ENCODE peak calls at places on chromosome 13, in five cellular contexts. E is GM03348; O is ovary; F is smooth muscle cell of the brain vasculature; N is stimulated activated CD8-positive, alpha-beta memory T cell treated with anti-CD3 and anti-CD28 coated beads, Interleukin-4, amount 100 ng/mL, for 1 hour. C is an unnamed sample.
A peak's percentile ranks its signal among the peaks of the same experiment; 100 is the strongest.

GRCh38 chr13:40920826-40921225 is 98.3 kb downstream of the ELF1 start:
- DNase-seq in E (no peak), O (no peak), F (no peak), N (no peak), C (no peak)

GRCh38 chr13:46168341-46168740 is 13.6 kb downstream of the LCP1 start:
- DNase-seq in E (no peak), O (no peak), F (no peak), N (no peak), C (peak; percentile 79)

GRCh38 chr13:98821372-98822237 is 69.1 kb upstream of the SLC15A1 start:
- DNase-seq in E (peak; percentile 57), O (no peak), F (peak; percentile 37), N (no peak), C (no peak)

GRCh38 chr13:21686761-21687391 is 16.0 kb downstream of the FGF9 start:
- DNase-seq in E (no peak), O (no peak), F (no peak), N (no peak), C (no peak)

GRCh38 chr13:79593121-79593520 is 112.2 kb downstream of the NDFIP2 start:
- DNase-seq in E (no peak), O (no peak), F (no peak), N (no peak), C (no peak)

GRCh38 chr13:64158910-64159309 is 2743.3 kb upstream of the PCDH20 start:
- DNase-seq in E (peak; percentile 73), O (no peak), F (peak; percentile 15), N (no peak), C (no peak)

GRCh38 chr13:114279770-114280169 is 1.6 kb upstream of the UPF3A start:
- DNase-seq in E (no peak), O (no peak), F (no peak), N (no peak), C (no peak)

GRCh38 chr13:33015275-33015674 is 948 bp upstream of the KL start:
- DNase-seq in E (no peak), O (no peak), F (no peak), N (no peak), C (peak; percentile 13)

GRCh38 chr13:107373551-107373950 is 805.6 kb upstream of the ARGLU1 start:
- DNase-seq in E (no peak), O (no peak), F (peak; percentile 56), N (no peak), C (peak; percentile 22)

GRCh38 chr13:72004975-72005374 is 138.0 kb upstream of the DACH1 start:
- DNase-seq in E (no peak), O (no peak), F (peak; percentile 73), N (no peak), C (no peak)

GRCh38 chr13:73828811-73829210 is 305.4 kb downstream of the KLF12 start:
- DNase-seq in E (no peak), O (no peak), F (no peak), N (no peak), C (no peak)

GRCh38 chr13:65679240-65679639 is 1550.9 kb downstream of the PCDH9 start:
- DNase-seq in E (no peak), O (no peak), F (peak; percentile 6), N (no peak), C (no peak)

GRCh38 chr13:97974773-97975172 is 21.3 kb downstream of the IPO5 start:
- DNase-seq in E (peak; percentile 21), O (no peak), F (no peak), N (no peak), C (no peak)

GRCh38 chr13:112605531-112605990 is 17.6 kb upstream of the TUBGCP3 start:
- DNase-seq in E (peak; percentile 28), O (no peak), F (no peak), N (no peak), C (peak; percentile 56)

GRCh38 chr13:41500501-41500900 is 43.2 kb downstream of the RGCC start:
- DNase-seq in E (peak; percentile 43), O (no peak), F (no peak), N (no peak), C (no peak)

GRCh38 chr13:70874646-70875045 is 766.4 kb upstream of the KLHL1 start:
- DNase-seq in E (no peak), O (no peak), F (no peak), N (no peak), C (no peak)

GRCh38 chr13:97889803-97890202 is 63.7 kb upstream of the IPO5 start:
- DNase-seq in E (peak; percentile 27), O (no peak), F (no peak), N (no peak), C (no peak)

GRCh38 chr13:22040810-22041364 is 370.0 kb downstream of the FGF9 start:
- DNase-seq in E (no peak), O (no peak), F (no peak), N (no peak), C (peak; percentile 95)

GRCh38 chr13:31815361-31816144 is 76.2 kb downstream of the RXFP2 start:
- DNase-seq in E (no peak), O (no peak), F (no peak), N (no peak), C (no peak)

GRCh38 chr13:50437252-50437651 is 406.2 kb downstream of the DLEU7 start:
- DNase-seq in E (no peak), O (no peak), F (no peak), N (no peak), C (no peak)

GRCh38 chr13:43522788-43523187 is 264.0 kb downstream of the ENOX1 start:
- DNase-seq in E (peak; percentile 60), O (no peak), F (peak; percentile 41), N (no peak), C (no peak)

GRCh38 chr13:110618780-110619179 is 3.4 kb downstream of the NAXD start:
- DNase-seq in E (no peak), O (no peak), F (no peak), N (no peak), C (no peak)

GRCh38 chr13:39777527-39778061 is 122.1 kb downstream of the COG6 start:
- DNase-seq in E (peak; percentile 76), O (no peak), F (no peak), N (no peak), C (no peak)

GRCh38 chr13:110209950-110210603 is 96.9 kb downstream of the COL4A1 start:
- DNase-seq in E (no peak), O (no peak), F (no peak), N (no peak), C (no peak)

GRCh38 chr13:75410207-75410606 is 71.8 kb downstream of the TBC1D4 start:
- DNase-seq in E (no peak), O (no peak), F (no peak), N (no peak), C (no peak)

GRCh38 chr13:98460519-98460918 is 116.4 kb downstream of the STK24 start:
- DNase-seq in E (no peak), O (no peak), F (no peak), N (no peak), C (no peak)

GRCh38 chr13:37457594-37457993 is 141.0 kb downstream of the POSTN start:
- DNase-seq in E (no peak), O (no peak), F (no peak), N (no peak), C (no peak)

GRCh38 chr13:38624822-38625221 is 62.1 kb upstream of the FREM2 start:
- DNase-seq in E (no peak), O (no peak), F (no peak), N (no peak), C (peak; percentile 53)